ENCODE peak calls at places on chromosome 1, in nine cellular contexts. R is upper lobe of right lung, U is heart right ventricle, E is tibial artery, X is lung, C is psoas muscle, A is cardiac muscle cell, I is A549, P is esophagus squamous epithelium. T is an unnamed sample.
A peak's percentile ranks its signal among the peaks of the same experiment; 100 is the strongest.

GRCh38 chr1:2132222-2133038 is 62.1 kb downstream of the FAAP20 start:
- DNase-seq in R (peak; percentile 64), U (peak; percentile 57), E (peak; percentile 73), X (no peak), C (peak; percentile 43), A (peak; percentile 64), I (peak; percentile 14), P (no peak), T (no peak)

GRCh38 chr1:11335417-11336070 is 62.5 kb downstream of the UBIAD1 start:
- DNase-seq in R (no peak), U (no peak), E (no peak), X (no peak), C (no peak), A (no peak), I (no peak), P (no peak), T (no peak)

GRCh38 chr1:2302292-2302925 is 74.3 kb downstream of the SKI start:
- DNase-seq in R (no peak), U (no peak), E (no peak), X (no peak), C (no peak), A (no peak), I (no peak), P (no peak), T (no peak)

GRCh38 chr1:52240592-52240991 is 98.7 kb downstream of the ZFYVE9 start:
- DNase-seq in R (no peak), U (no peak), E (no peak), X (no peak), C (no peak), A (no peak), I (no peak), P (no peak), T (no peak)

GRCh38 chr1:211684791-211685190 is 9.4 kb upstream of the NEK2 start:
- DNase-seq in R (no peak), U (no peak), E (no peak), X (no peak), C (no peak), A (no peak), I (no peak), P (no peak), T (no peak)

GRCh38 chr1:207821464-207822045 is 69.7 kb downstream of the CD46 start:
- DNase-seq in R (peak; percentile 62), U (no peak), E (peak; percentile 68), X (no peak), C (no peak), A (no peak), I (no peak), P (no peak), T (no peak)

GRCh38 chr1:88237026-88237425 is 447.0 kb upstream of the PKN2 start:
- DNase-seq in R (no peak), U (no peak), E (no peak), X (no peak), C (no peak), A (no peak), I (no peak), P (no peak), T (no peak)

GRCh38 chr1:14803002-14803789 is 204.7 kb downstream of the KAZN start:
- DNase-seq in R (no peak), U (no peak), E (no peak), X (no peak), C (no peak), A (no peak), I (no peak), P (no peak), T (no peak)

GRCh38 chr1:3052501-3052900 is 16.5 kb upstream of the PRDM16 start:
- DNase-seq in R (no peak), U (no peak), E (peak; percentile 46), X (no peak), C (no peak), A (no peak), I (no peak), P (no peak), T (no peak)

GRCh38 chr1:53589043-53589887 is 130.1 kb downstream of the DMRTB1 start:
- DNase-seq in R (peak; percentile 34), U (no peak), E (peak; percentile 42), X (no peak), C (no peak), A (no peak), I (no peak), P (no peak), T (no peak)

GRCh38 chr1:155009221-155009711 is 6.7 kb downstream of the ZBTB7B start:
- DNase-seq in R (no peak), U (no peak), E (no peak), X (no peak), C (no peak), A (no peak), I (no peak), P (no peak), T (no peak)

GRCh38 chr1:155005076-155005971 is 2.7 kb downstream of the ZBTB7B start:
- DNase-seq in R (peak; percentile 87), U (peak; percentile 80), E (peak; percentile 92), X (peak; percentile 82), C (peak; percentile 76), A (no peak), I (peak; percentile 79), P (no peak), T (peak; percentile 91)

GRCh38 chr1:155006601-155007101 is 4.0 kb downstream of the ZBTB7B start:
- DNase-seq in R (no peak), U (no peak), E (no peak), X (no peak), C (no peak), A (no peak), I (peak; percentile 59), P (no peak), T (no peak)

GRCh38 chr1:155008015-155008941 is 5.7 kb downstream of the ZBTB7B start:
- DNase-seq in R (no peak), U (no peak), E (no peak), X (no peak), C (no peak), A (no peak), I (no peak), P (no peak), T (peak; percentile 76)

DNA sequence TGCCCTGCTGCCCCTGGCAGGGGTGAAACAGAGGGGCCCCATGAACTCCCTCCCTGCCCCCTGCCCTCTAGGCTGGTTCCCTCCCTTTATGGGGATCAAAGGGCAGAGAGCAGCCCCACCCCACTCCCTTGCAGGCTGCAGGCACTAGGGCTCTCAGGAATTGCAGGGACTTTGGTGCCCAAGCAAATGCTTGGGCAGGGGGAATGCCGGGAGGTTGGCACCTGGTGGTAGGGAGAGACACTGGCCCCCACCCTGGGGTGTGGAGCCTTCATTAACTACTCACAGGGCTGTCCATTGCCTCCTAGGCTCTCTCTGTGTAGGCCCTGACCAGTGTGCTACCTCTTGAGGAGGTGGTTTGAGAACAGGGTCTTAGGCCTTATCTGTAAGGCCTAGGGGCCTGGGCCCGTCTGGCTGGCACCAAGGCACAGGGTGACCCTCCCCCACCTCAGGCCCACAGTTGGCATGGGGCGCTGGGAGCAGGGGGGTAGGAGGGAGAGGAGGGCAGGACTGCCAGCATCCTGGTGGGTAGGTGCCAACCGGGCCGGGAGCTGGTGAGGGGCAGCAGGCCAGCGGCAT is 4.7 kb downstream of the ZBTB7B start:
- DNase-seq in R (peak; percentile 79), U (peak; percentile 69), E (no peak), X (no peak), C (peak; percentile 70), A (no peak), I (no peak), P (no peak), T (peak; percentile 93)
- H3K4me1 ChIP-seq in R (peaks cover 78% of the 10 kb centered on the region), U (peaks cover 50% of the 10 kb centered on the region), E (no peaks in the 10 kb centered on the region), X (peaks cover 14% of the 10 kb centered on the region), C (peaks cover 68% of the 10 kb centered on the region), A (no peaks in the 10 kb centered on the region), I (peaks cover 81% of the 10 kb centered on the region), P (peaks cover 72% of the 10 kb centered on the region), T (peaks cover 47% of the 10 kb centered on the region)

DNA sequence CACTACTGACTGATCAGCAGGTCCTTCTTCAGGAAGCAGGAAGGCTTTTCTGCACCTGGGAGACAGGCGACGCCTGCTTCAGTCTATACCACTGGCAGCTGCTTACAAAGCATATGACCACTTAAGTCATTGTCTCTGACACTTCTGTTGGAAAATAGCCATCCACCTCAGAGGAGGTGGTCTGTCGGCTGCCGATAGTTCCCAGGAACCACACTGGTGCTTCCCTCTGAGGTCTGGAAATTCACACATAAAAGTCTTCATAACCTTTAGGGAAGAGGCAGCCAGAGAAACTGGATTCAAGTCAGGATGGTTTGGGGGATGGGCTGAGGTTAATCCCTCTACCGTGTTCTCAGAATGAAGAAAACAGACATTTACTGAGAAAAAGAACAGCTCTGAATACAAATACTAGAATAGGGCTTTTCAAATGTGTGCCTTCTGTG is 15.6 kb upstream of the SRP9 start:
- DNase-seq in R (no peak), U (no peak), E (peak; percentile 45), X (no peak), C (no peak), A (no peak), I (peak; percentile 59), P (no peak), T (no peak)
- H3K4me3 ChIP-seq in R (no peak overlapping the region), U (no peak overlapping the region), E (no peak overlapping the region), X (no peak overlapping the region), C (no peak overlapping the region), A (no peak overlapping the region), I (no peak overlapping the region), P (no peak overlapping the region), T (no peak overlapping the region)

DNA sequence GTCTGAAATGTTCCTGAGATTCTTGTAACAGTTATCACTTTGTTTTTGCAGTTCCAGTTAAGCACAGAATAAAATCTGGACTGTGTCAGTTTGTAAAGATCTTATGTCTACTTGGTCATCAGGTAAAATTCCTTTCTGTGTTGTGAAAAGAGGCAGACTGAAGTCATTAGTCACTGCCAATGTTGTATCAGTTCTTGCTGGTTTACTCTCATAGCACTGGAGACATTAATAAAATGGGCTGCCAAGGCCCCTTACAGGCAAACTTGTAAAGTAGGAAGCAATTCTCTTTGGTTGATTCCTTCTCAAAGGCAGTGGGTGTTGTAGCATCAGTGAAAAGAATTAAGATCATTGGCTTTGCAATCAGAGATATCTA is 61.4 kb upstream of the ST6GALNAC3 start:
- DNase-seq in R (no peak), U (no peak), E (no peak), X (no peak), C (no peak), A (no peak), I (no peak), P (no peak), T (no peak)
- H3K4me1 ChIP-seq in R (no peaks in the 10 kb centered on the region), U (no peaks in the 10 kb centered on the region), E (no peaks in the 10 kb centered on the region), X (no peaks in the 10 kb centered on the region), C (no peaks in the 10 kb centered on the region), A (peaks cover 3% of the 10 kb centered on the region), I (no peaks in the 10 kb centered on the region), P (no peaks in the 10 kb centered on the region), T (no peaks in the 10 kb centered on the region)

GRCh38 chr1:1058921-1059493 is 15.1 kb downstream of the RNF223 start:
- DNase-seq in R (no peak), U (no peak), E (no peak), X (no peak), C (no peak), A (no peak), I (no peak), P (no peak), T (no peak)

GRCh38 chr1:1059494-1060280 is 14.4 kb downstream of the RNF223 start:
- DNase-seq in R (peak; percentile 94), U (peak; percentile 83), E (peak; percentile 90), X (peak; percentile 90), C (peak; percentile 89), A (peak; percentile 95), I (peak; percentile 68), P (no peak), T (peak; percentile 94)

GRCh38 chr1:1062364-1063163 is 11.5 kb downstream of the RNF223 start:
- DNase-seq in R (no peak), U (no peak), E (no peak), X (no peak), C (no peak), A (no peak), I (no peak), P (no peak), T (no peak)

GRCh38 chr1:1061682-1062363 is 12.3 kb downstream of the RNF223 start:
- DNase-seq in R (no peak), U (no peak), E (no peak), X (no peak), C (no peak), A (no peak), I (no peak), P (no peak), T (no peak)

GRCh38 chr1:1060281-1061000 is 13.7 kb downstream of the RNF223 start:
- DNase-seq in R (no peak), U (no peak), E (no peak), X (no peak), C (no peak), A (no peak), I (no peak), P (no peak), T (no peak)
- H3K4me3 ChIP-seq in R (no peak overlapping the region), U (no peak overlapping the region), E (no peak overlapping the region), X (no peak overlapping the region), C (peak overlapping the region; percentile 72), A (no peak overlapping the region), I (peak overlapping the region; percentile 74), P (no peak overlapping the region), T (no peak overlapping the region)

T was measured in colonic mucosa.